ENCODE peak calls at places on chromosomes 2 and 18, in nine cellular contexts. One of them, this sample, is unnamed.

GRCh38 chr2:224417947-224418346 is 16.0 kb upstream of the FAM124B start:
- DNase-seq in CD8-positive, alpha-beta T cell: no peak
- DNase-seq in osteoblast: no peak
- DNase-seq in neural crest cell: no peak
- DNase-seq in OCI-LY7: no peak
- DNase-seq in brain microvascular endothelial cell: no peak
- DNase-seq in right lobe of liver: no peak
- DNase-seq in GM23338: no peak
- DNase-seq in colonic mucosa: no peak
- DNase-seq in this sample: no peak

GRCh38 chr2:66370824-66371223 is 64.1 kb upstream of the MEIS1 start:
- DNase-seq in GM23338: no peak
- DNase-seq in brain microvascular endothelial cell: no peak
- DNase-seq in colonic mucosa: no peak
- DNase-seq in right lobe of liver: no peak
- DNase-seq in OCI-LY7: no peak
- DNase-seq in neural crest cell: no peak
- DNase-seq in CD8-positive, alpha-beta T cell: no peak
- DNase-seq in osteoblast: no peak
- DNase-seq in this sample: no peak

GRCh38 chr2:44826601-44827000 is 114.9 kb upstream of the SIX3 start:
- DNase-seq in neural crest cell: no peak
- DNase-seq in GM23338: no peak
- DNase-seq in osteoblast: no peak
- DNase-seq in OCI-LY7: no peak
- DNase-seq in colonic mucosa: no peak
- DNase-seq in brain microvascular endothelial cell: no peak
- DNase-seq in right lobe of liver: no peak
- DNase-seq in CD8-positive, alpha-beta T cell: no peak
- DNase-seq in this sample: no peak

GRCh38 chr18:50507120-50507590 is 52.7 kb upstream of the MAPK4 start:
- DNase-seq in GM23338: peak
- DNase-seq in colonic mucosa: no peak
- DNase-seq in right lobe of liver: peak
- DNase-seq in brain microvascular endothelial cell: peak
- DNase-seq in osteoblast: no peak
- DNase-seq in neural crest cell: peak
- DNase-seq in OCI-LY7: peak
- DNase-seq in CD8-positive, alpha-beta T cell: no peak
- DNase-seq in this sample: peak

GRCh38 chr2:145744541-145745386 is 1224.8 kb upstream of the ZEB2 start:
- DNase-seq in colonic mucosa: no peak
- DNase-seq in CD8-positive, alpha-beta T cell: no peak
- DNase-seq in right lobe of liver: no peak
- DNase-seq in osteoblast: peak
- DNase-seq in GM23338: no peak
- DNase-seq in brain microvascular endothelial cell: peak
- DNase-seq in neural crest cell: no peak
- DNase-seq in OCI-LY7: no peak
- DNase-seq in this sample: no peak

GRCh38 chr2:40450066-40450841 is 1.6 kb downstream of the SLC8A1 start:
- DNase-seq in GM23338: peak
- DNase-seq in OCI-LY7: peak
- DNase-seq in neural crest cell: no peak
- DNase-seq in colonic mucosa: no peak
- DNase-seq in osteoblast: peak
- DNase-seq in CD8-positive, alpha-beta T cell: no peak
- DNase-seq in right lobe of liver: no peak
- DNase-seq in brain microvascular endothelial cell: peak
- DNase-seq in this sample: peak

GRCh38 chr18:51988277-51988676 is 351.7 kb upstream of the DCC start:
- DNase-seq in right lobe of liver: no peak
- DNase-seq in CD8-positive, alpha-beta T cell: no peak
- DNase-seq in neural crest cell: no peak
- DNase-seq in GM23338: no peak
- DNase-seq in brain microvascular endothelial cell: no peak
- DNase-seq in colonic mucosa: no peak
- DNase-seq in osteoblast: peak
- DNase-seq in OCI-LY7: no peak
- DNase-seq in this sample: no peak

GRCh38 chr18:55328301-55328700 is 259.7 kb downstream of the TCF4 start:
- DNase-seq in right lobe of liver: no peak
- DNase-seq in brain microvascular endothelial cell: peak
- DNase-seq in osteoblast: peak
- DNase-seq in GM23338: no peak
- DNase-seq in colonic mucosa: no peak
- DNase-seq in OCI-LY7: no peak
- DNase-seq in CD8-positive, alpha-beta T cell: no peak
- DNase-seq in neural crest cell: no peak
- DNase-seq in this sample: no peak

GRCh38 chr2:160406591-160407392 is 86.8 kb downstream of the RBMS1 start:
- DNase-seq in osteoblast: peak
- DNase-seq in neural crest cell: no peak
- DNase-seq in brain microvascular endothelial cell: peak
- DNase-seq in right lobe of liver: peak
- DNase-seq in GM23338: peak
- DNase-seq in OCI-LY7: peak
- DNase-seq in CD8-positive, alpha-beta T cell: peak
- DNase-seq in colonic mucosa: peak
- DNase-seq in this sample: peak

GRCh38 chr2:209471037-209471436 is 47.2 kb downstream of the MAP2 start:
- DNase-seq in CD8-positive, alpha-beta T cell: no peak
- DNase-seq in GM23338: no peak
- DNase-seq in colonic mucosa: no peak
- DNase-seq in neural crest cell: no peak
- DNase-seq in right lobe of liver: no peak
- DNase-seq in OCI-LY7: no peak
- DNase-seq in brain microvascular endothelial cell: peak
- DNase-seq in osteoblast: no peak
- DNase-seq in this sample: no peak

GRCh38 chr2:75142081-75142480 is 57.2 kb downstream of the TACR1 start:
- DNase-seq in right lobe of liver: no peak
- DNase-seq in neural crest cell: no peak
- DNase-seq in osteoblast: no peak
- DNase-seq in brain microvascular endothelial cell: no peak
- DNase-seq in GM23338: no peak
- DNase-seq in OCI-LY7: no peak
- DNase-seq in colonic mucosa: no peak
- DNase-seq in CD8-positive, alpha-beta T cell: no peak
- DNase-seq in this sample: no peak

GRCh38 chr2:20671036-20671735 is 4.2 kb downstream of the GDF7 start:
- DNase-seq in colonic mucosa: no peak
- DNase-seq in GM23338: peak
- DNase-seq in right lobe of liver: peak
- DNase-seq in OCI-LY7: no peak
- DNase-seq in neural crest cell: no peak
- DNase-seq in CD8-positive, alpha-beta T cell: no peak
- DNase-seq in osteoblast: peak
- DNase-seq in brain microvascular endothelial cell: no peak
- DNase-seq in this sample: no peak

GRCh38 chr2:42770288-42771131 is 6.6 kb upstream of the OXER1 start:
- DNase-seq in GM23338: peak
- DNase-seq in colonic mucosa: no peak
- DNase-seq in osteoblast: peak
- DNase-seq in CD8-positive, alpha-beta T cell: no peak
- DNase-seq in OCI-LY7: peak
- DNase-seq in right lobe of liver: no peak
- DNase-seq in brain microvascular endothelial cell: peak
- DNase-seq in neural crest cell: peak
- DNase-seq in this sample: peak

GRCh38 chr2:157192445-157193423 is 64.8 kb upstream of the GALNT5 start:
- DNase-seq in GM23338: no peak
- DNase-seq in right lobe of liver: no peak
- DNase-seq in neural crest cell: no peak
- DNase-seq in osteoblast: peak
- DNase-seq in OCI-LY7: no peak
- DNase-seq in brain microvascular endothelial cell: no peak
- DNase-seq in colonic mucosa: no peak
- DNase-seq in CD8-positive, alpha-beta T cell: no peak
- DNase-seq in this sample: no peak

GRCh38 chr2:12883911-12884310 is 167.2 kb downstream of the TRIB2 start:
- DNase-seq in brain microvascular endothelial cell: peak
- DNase-seq in CD8-positive, alpha-beta T cell: no peak
- DNase-seq in colonic mucosa: no peak
- DNase-seq in neural crest cell: no peak
- DNase-seq in right lobe of liver: no peak
- DNase-seq in osteoblast: peak
- DNase-seq in OCI-LY7: no peak
- DNase-seq in GM23338: no peak
- DNase-seq in this sample: no peak

GRCh38 chr2:122873951-122874350 is 1118.5 kb downstream of the TSN start:
- DNase-seq in GM23338: no peak
- DNase-seq in CD8-positive, alpha-beta T cell: no peak
- DNase-seq in OCI-LY7: no peak
- DNase-seq in colonic mucosa: no peak
- DNase-seq in right lobe of liver: no peak
- DNase-seq in osteoblast: no peak
- DNase-seq in neural crest cell: no peak
- DNase-seq in brain microvascular endothelial cell: no peak
- DNase-seq in this sample: no peak

GRCh38 chr2:146461068-146461467 is 1383.8 kb upstream of the ACVR2A start:
- DNase-seq in neural crest cell: no peak
- DNase-seq in CD8-positive, alpha-beta T cell: no peak
- DNase-seq in colonic mucosa: no peak
- DNase-seq in OCI-LY7: no peak
- DNase-seq in brain microvascular endothelial cell: no peak
- DNase-seq in right lobe of liver: no peak
- DNase-seq in osteoblast: no peak
- DNase-seq in GM23338: no peak
- DNase-seq in this sample: no peak

GRCh38 chr18:77478619-77479018 is 229.0 kb downstream of the GALR1 start:
- DNase-seq in colonic mucosa: peak
- DNase-seq in CD8-positive, alpha-beta T cell: no peak
- DNase-seq in OCI-LY7: no peak
- DNase-seq in right lobe of liver: no peak
- DNase-seq in neural crest cell: no peak
- DNase-seq in GM23338: peak
- DNase-seq in osteoblast: no peak
- DNase-seq in brain microvascular endothelial cell: peak
- DNase-seq in this sample: no peak

DNA sequence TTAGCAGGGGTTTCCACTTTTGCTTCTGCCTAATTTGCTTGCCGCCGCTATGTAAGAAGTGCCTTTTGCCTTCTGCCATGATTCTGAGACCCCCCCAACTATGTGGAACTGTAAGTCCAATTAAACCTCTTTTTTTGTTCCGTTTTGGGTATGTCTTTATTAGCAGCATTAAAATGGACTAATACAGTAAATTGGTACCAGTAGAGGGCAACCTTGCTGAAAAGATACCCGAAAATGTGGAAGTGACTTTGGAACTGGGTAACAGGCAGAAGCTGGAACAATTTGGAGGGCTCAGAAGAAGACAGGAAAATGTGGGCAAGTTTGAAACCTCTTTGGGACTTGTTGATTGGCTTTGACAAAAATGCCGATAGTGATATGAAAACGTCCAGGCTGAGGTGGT is 216.1 kb upstream of the FSIP2 start:
- DNase-seq in GM23338: peak
- DNase-seq in OCI-LY7: peak
- DNase-seq in brain microvascular endothelial cell: no peak
- DNase-seq in CD8-positive, alpha-beta T cell: no peak
- DNase-seq in right lobe of liver: no peak
- DNase-seq in neural crest cell: no peak
- DNase-seq in osteoblast: no peak
- DNase-seq in colonic mucosa: no peak
- DNase-seq in this sample: no peak
- TF ChIP-seq CTCF in GM23338: peak
- TF ChIP-seq CTCF in OCI-LY7: peak
- TF ChIP-seq CTCF in brain microvascular endothelial cell: peak
- TF ChIP-seq CTCF in CD8-positive, alpha-beta T cell: no peak
- TF ChIP-seq CTCF in right lobe of liver: no peak
- TF ChIP-seq CTCF in neural crest cell: no peak
- TF ChIP-seq CTCF in osteoblast: no peak
- TF ChIP-seq CTCF in colonic mucosa: no peak
- TF ChIP-seq CTCF in this sample: peak

GRCh38 chr2:214410128-214410775 is 602 bp upstream of the VWC2L start:
- DNase-seq in colonic mucosa: no peak
- DNase-seq in right lobe of liver: no peak
- DNase-seq in OCI-LY7: no peak
- DNase-seq in osteoblast: no peak
- DNase-seq in GM23338: peak
- DNase-seq in brain microvascular endothelial cell: no peak
- DNase-seq in CD8-positive, alpha-beta T cell: no peak
- DNase-seq in neural crest cell: no peak
- DNase-seq in this sample: peak
- TF ChIP-seq CTCF in colonic mucosa: no peak
- TF ChIP-seq CTCF in right lobe of liver: no peak
- TF ChIP-seq CTCF in OCI-LY7: no peak
- TF ChIP-seq CTCF in osteoblast: no peak
- TF ChIP-seq CTCF in GM23338: no peak
- TF ChIP-seq CTCF in brain microvascular endothelial cell: no peak
- TF ChIP-seq CTCF in CD8-positive, alpha-beta T cell: no peak
- TF ChIP-seq CTCF in neural crest cell: no peak
- TF ChIP-seq CTCF in this sample: peak

DNA sequence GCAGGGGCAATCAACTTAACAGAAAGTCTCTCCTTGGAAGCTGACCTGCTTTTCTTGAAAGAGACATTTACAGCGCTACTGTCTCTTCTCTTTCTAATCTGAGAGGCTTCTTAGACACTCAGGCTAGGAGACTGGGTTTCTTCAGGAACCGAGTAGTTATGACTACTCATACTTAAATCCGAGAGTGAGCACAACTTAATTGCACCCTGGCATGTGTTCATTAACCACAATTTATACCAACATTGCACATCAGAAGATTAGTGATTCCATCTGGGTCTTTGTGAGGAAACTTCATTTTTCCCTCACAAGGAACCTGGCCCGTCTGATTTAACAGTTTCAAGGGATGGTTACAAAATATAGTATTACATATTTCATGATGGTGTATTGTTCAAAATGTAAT is 176.9 kb downstream of the UBE2E3 start:
- DNase-seq in OCI-LY7: no peak
- DNase-seq in neural crest cell: no peak
- DNase-seq in osteoblast: no peak
- DNase-seq in brain microvascular endothelial cell: no peak
- DNase-seq in colonic mucosa: no peak
- DNase-seq in right lobe of liver: no peak
- DNase-seq in GM23338: no peak
- DNase-seq in CD8-positive, alpha-beta T cell: no peak
- DNase-seq in this sample: no peak
- TF ChIP-seq CTCF in OCI-LY7: no peak
- TF ChIP-seq CTCF in neural crest cell: no peak
- TF ChIP-seq CTCF in osteoblast: no peak
- TF ChIP-seq CTCF in brain microvascular endothelial cell: no peak
- TF ChIP-seq CTCF in colonic mucosa: no peak
- TF ChIP-seq CTCF in right lobe of liver: no peak
- TF ChIP-seq CTCF in GM23338: no peak
- TF ChIP-seq CTCF in CD8-positive, alpha-beta T cell: no peak
- TF ChIP-seq CTCF in this sample: no peak

DNA sequence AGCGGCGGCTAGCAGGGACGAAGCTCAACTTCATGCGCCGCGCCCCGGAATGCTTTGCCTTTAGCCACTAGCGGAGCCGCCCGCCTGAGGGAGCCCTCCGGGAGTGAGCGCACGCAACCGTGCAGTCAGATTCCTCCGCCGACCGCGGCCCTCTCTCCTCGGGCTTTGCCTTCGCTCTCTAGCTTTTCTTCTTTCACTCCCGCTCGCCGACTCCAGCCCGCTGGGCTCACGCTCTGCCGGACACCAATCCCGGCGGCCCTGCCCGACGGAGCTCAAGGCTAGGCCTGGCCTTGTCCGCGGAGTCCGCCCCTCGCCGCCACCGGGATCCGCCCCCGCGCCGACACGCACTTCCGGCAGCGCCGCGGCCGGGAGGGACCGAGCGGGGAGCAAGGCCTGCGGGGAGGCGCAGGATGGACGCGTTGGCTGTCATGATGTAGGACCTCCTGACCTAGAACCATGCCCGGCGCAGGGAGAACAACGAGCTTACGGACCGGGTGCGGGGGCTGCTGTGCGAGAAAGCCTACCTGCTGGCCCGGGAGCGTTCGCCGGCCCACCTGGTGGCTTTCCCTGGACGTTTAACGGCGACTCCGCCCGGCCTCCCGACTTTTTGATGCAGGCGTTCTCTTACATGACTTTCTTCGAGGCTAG is 40.8 kb upstream of the AKAIN1 start:
- DNase-seq in OCI-LY7: peak
- DNase-seq in right lobe of liver: peak
- DNase-seq in neural crest cell: peak
- DNase-seq in CD8-positive, alpha-beta T cell: peak
- DNase-seq in colonic mucosa: peak
- DNase-seq in GM23338: peak
- DNase-seq in osteoblast: peak
- DNase-seq in brain microvascular endothelial cell: peak
- DNase-seq in this sample: peak
- TF ChIP-seq CTCF in OCI-LY7: peak
- TF ChIP-seq CTCF in right lobe of liver: peak
- TF ChIP-seq CTCF in neural crest cell: peak
- TF ChIP-seq CTCF in CD8-positive, alpha-beta T cell: no peak
- TF ChIP-seq CTCF in colonic mucosa: peak
- TF ChIP-seq CTCF in GM23338: no peak
- TF ChIP-seq CTCF in osteoblast: no peak
- TF ChIP-seq CTCF in brain microvascular endothelial cell: peak
- TF ChIP-seq CTCF in this sample: no peak

This sample was measured in BE2C.